ENCODE peak calls at places on chromosomes 4 and X, in four cellular contexts. One of them, this sample, is unnamed.

GRCh38 chr4:41280010-41280409 is 23.3 kb downstream of the UCHL1 start:
- DNase-seq in uterus: no peak
- DNase-seq in stomach: no peak
- DNase-seq in HAP-1: no peak
- DNase-seq in this sample: no peak

GRCh38 chr4:90121961-90122748 is 5.0 kb upstream of the CCSER1 start:
- DNase-seq in uterus: no peak
- DNase-seq in stomach: no peak
- DNase-seq in HAP-1: no peak
- DNase-seq in this sample: no peak

GRCh38 chrX:107667426-107667825 is 39.1 kb downstream of the PRPS1 start:
- DNase-seq in uterus: no peak
- DNase-seq in stomach: no peak
- DNase-seq in HAP-1: no peak
- DNase-seq in this sample: no peak

GRCh38 chr4:93777081-93777460 is 51.5 kb upstream of the ATOH1 start:
- DNase-seq in uterus: no peak
- DNase-seq in stomach: no peak
- DNase-seq in HAP-1: no peak
- DNase-seq in this sample: no peak

GRCh38 chr4:73576366-73576765 is 43.9 kb downstream of the RASSF6 start:
- DNase-seq in uterus: no peak
- DNase-seq in stomach: no peak
- DNase-seq in HAP-1: no peak
- DNase-seq in this sample: no peak

GRCh38 chr4:138935135-138935795 is 80.3 kb upstream of the NOCT start:
- DNase-seq in uterus: no peak
- DNase-seq in stomach: no peak
- DNase-seq in HAP-1: no peak
- DNase-seq in this sample: no peak

GRCh38 chr4:152729466-152729865 is 49.7 kb upstream of the TMEM154 start:
- DNase-seq in uterus: no peak
- DNase-seq in stomach: no peak
- DNase-seq in HAP-1: no peak
- DNase-seq in this sample: no peak

GRCh38 chr4:88696620-88697019 is 1.0 kb downstream of the NAP1L5 start:
- DNase-seq in uterus: no peak
- DNase-seq in stomach: no peak
- DNase-seq in HAP-1: no peak
- DNase-seq in this sample: no peak

GRCh38 chrX:96480081-96480480 is 204.6 kb upstream of the DIAPH2 start:
- DNase-seq in uterus: no peak
- DNase-seq in stomach: no peak
- DNase-seq in HAP-1: no peak
- DNase-seq in this sample: no peak

GRCh38 chr4:109233585-109233984 is 68.9 kb downstream of the COL25A1 start:
- DNase-seq in uterus: no peak
- DNase-seq in stomach: no peak
- DNase-seq in HAP-1: no peak
- DNase-seq in this sample: no peak

DNA sequence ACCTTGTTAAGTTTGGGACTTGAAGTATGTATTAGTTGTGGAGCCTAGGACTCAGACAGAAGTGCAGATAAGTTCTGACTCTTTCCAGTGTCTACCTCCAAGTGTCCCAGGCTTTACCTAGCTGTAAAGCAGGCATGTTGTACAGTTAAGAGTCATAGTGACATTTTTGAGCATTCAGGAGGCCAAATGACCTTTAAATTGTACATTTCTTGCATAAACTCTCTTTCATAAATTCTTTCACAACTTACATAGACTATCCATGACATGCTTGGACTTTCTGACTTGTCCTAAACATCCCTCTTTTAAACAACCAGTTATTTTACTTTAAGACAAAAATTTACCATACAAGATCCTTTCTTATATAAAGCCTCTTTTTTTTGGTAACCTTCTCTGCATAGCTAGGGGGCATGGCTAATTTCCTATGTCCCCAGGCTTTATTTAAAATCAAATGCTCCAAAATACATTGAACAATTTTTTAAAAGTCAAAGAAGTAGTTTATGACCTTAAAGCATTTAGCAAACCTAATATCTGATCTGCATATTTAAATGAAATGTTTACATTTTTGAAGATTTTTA is 40.1 kb upstream of the UGT8 start:
- DNase-seq in uterus: no peak
- DNase-seq in stomach: no peak
- DNase-seq in HAP-1: no peak
- DNase-seq in this sample: no peak
- H3K9me3 ChIP-seq in uterus: no peaks in the 10 kb centered on the region
- H3K9me3 ChIP-seq in stomach: peaks cover 8% of the 10 kb centered on the region
- H3K9me3 ChIP-seq in HAP-1: peaks cover 14% of the 10 kb centered on the region
- H3K9me3 ChIP-seq in this sample: no peaks in the 10 kb centered on the region

DNA sequence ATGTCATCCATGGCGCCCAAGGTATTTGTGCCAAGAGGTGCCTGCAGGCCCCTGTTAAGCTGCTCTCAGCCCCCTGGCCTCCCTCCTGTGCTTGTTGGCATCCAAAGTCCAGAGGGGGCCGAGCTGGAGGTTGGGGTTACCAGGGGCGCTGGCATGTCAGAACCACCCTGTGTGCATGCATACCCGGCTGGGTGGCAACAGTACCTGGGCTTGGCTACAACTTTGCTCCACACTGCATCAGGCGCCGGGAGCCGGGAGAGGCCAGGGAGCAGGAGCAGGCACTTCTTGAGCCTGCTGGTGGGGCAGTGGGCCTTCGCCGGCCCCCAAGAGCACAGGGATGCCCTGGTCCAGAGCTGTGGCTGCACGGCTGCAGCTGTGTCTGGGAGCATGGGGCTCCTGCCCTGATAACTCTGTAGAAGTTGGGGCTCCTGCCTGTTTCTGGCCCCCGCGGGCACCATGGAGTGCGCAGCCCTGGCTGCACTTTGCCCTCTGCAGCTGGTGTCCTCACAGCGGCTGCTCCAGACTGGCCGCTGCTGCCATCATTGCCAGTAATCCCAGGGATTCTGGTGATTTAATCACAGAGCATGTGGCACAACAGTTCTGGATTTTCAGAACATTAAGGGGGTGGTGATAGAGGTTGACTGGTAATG is 130.3 kb downstream of the ARHGAP10 start:
- DNase-seq in uterus: no peak
- DNase-seq in stomach: no peak
- DNase-seq in HAP-1: no peak
- DNase-seq in this sample: no peak
- H3K4me1 ChIP-seq in uterus: no peaks in the 10 kb centered on the region
- H3K4me1 ChIP-seq in stomach: peaks cover 28% of the 10 kb centered on the region
- H3K4me1 ChIP-seq in HAP-1: peaks cover 16% of the 10 kb centered on the region
- H3K4me1 ChIP-seq in this sample: peaks cover 24% of the 10 kb centered on the region

DNA sequence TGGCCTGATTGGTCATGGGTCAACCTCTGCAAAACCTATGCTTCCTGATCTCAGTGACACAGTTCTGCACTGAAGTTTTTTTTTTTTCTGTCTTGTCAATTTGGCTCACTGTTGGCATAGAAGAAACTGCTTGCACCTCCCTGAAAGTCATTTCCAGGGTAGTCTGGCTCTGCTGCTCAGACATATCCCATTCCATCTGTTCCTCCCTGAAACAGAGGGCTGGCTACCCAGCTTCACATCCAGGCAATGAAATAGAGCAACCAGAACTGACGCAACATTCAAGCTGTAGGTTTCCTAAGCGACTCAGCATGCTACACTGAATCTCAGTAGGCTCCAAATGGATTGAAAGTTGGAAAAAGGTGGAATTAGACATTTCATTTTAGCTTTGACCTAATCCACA is 176.8 kb upstream of the MBNL3 start:
- DNase-seq in uterus: no peak
- DNase-seq in stomach: no peak
- DNase-seq in HAP-1: no peak
- DNase-seq in this sample: no peak
- H3K9me3 ChIP-seq in uterus: no peaks in the 10 kb centered on the region
- H3K9me3 ChIP-seq in stomach: no peaks in the 10 kb centered on the region
- H3K9me3 ChIP-seq in HAP-1: no peaks in the 10 kb centered on the region
- H3K9me3 ChIP-seq in this sample: no peaks in the 10 kb centered on the region

DNA sequence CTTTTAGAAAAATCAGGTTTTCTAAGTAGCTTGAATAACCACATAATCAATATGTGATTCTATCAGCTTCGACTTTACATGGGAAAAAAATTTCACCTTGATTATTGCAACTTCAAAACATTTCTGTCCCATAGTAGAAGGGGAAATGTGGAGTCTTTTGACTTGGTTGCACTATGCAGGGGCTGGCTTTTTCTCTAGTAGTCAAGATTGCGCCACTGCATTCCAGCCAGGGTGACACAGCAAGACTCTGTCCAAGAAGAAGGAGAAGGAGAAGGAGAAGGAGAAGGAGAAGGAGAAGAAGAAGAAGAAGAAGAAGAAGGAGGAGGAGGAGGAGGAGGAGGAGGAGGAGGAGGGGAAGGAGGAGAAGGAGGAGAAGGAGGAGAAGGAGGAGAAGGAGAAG is 84.9 kb downstream of the MAML3 start:
- DNase-seq in uterus: peak; percentile 64
- DNase-seq in stomach: peak; percentile 46
- DNase-seq in HAP-1: no peak
- DNase-seq in this sample: peak; percentile 41
- H3K4me1 ChIP-seq in uterus: no peaks in the 10 kb centered on the region
- H3K4me1 ChIP-seq in stomach: peaks cover 6% of the 10 kb centered on the region
- H3K4me1 ChIP-seq in HAP-1: no peaks in the 10 kb centered on the region
- H3K4me1 ChIP-seq in this sample: peaks cover 4% of the 10 kb centered on the region

GRCh38 chr4:173666-174314 is 49.5 kb downstream of the ZNF718 start:
- DNase-seq in uterus: no peak
- DNase-seq in stomach: no peak
- DNase-seq in HAP-1: no peak
- DNase-seq in this sample: no peak

GRCh38 chr4:176995-177394 is 52.7 kb downstream of the ZNF718 start:
- DNase-seq in uterus: no peak
- DNase-seq in stomach: no peak
- DNase-seq in HAP-1: no peak
- DNase-seq in this sample: no peak

DNA sequence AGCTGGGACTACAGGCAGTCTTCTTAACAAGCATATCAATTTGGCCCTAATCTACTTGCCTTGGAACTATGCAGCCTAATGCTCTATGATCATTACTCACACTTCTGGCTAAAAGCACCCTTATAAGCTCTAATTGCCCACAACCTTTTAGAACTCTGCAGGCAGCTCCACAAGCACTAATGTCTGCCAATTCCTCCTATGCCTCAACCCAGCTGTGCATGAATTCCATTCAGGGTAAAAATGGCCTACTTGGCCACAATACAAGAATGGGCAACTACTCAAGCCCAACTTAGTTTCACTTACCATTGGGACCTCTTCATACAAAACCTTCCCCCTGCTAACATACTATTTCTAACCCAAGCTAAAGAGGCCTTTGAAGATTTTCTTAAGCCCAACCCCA is 51.7 kb downstream of the ZNF718 start:
- DNase-seq in uterus: no peak
- DNase-seq in stomach: no peak
- DNase-seq in HAP-1: no peak
- DNase-seq in this sample: no peak
- H3K9me3 ChIP-seq in uterus: peaks cover 46% of the 10 kb centered on the region
- H3K9me3 ChIP-seq in stomach: peaks cover 100% of the 10 kb centered on the region
- H3K9me3 ChIP-seq in HAP-1: peaks cover 8% of the 10 kb centered on the region
- H3K9me3 ChIP-seq in this sample: peaks cover 15% of the 10 kb centered on the region

This sample was measured in gastrocnemius medialis.